ENCODE peak calls at places on chromosome 13, in eight cellular contexts. One of them, this sample, is unnamed.

GRCh38 chr13:106098778-106099177 is 436.7 kb downstream of the EFNB2 start:
- DNase-seq in PC-3: no peak
- DNase-seq in gastrocnemius medialis: no peak
- DNase-seq in thyroid gland: no peak
- DNase-seq in left ventricle myocardium inferior: no peak
- DNase-seq in progenitor cell of endocrine pancreas: no peak
- DNase-seq in ovary: no peak
- DNase-seq in MCF 10A: no peak
- DNase-seq in this sample: no peak

GRCh38 chr13:85798999-85799646 is at the start of gene SLITRK6:
- DNase-seq in PC-3: peak
- DNase-seq in thyroid gland: no peak
- DNase-seq in left ventricle myocardium inferior: no peak
- DNase-seq in ovary: no peak
- DNase-seq in gastrocnemius medialis: no peak
- DNase-seq in MCF 10A: peak
- DNase-seq in progenitor cell of endocrine pancreas: no peak
- DNase-seq in this sample: no peak

GRCh38 chr13:100646030-100646673 is 28.4 kb downstream of the TMTC4 start:
- DNase-seq in left ventricle myocardium inferior: no peak
- DNase-seq in gastrocnemius medialis: no peak
- DNase-seq in MCF 10A: peak
- DNase-seq in PC-3: peak
- DNase-seq in thyroid gland: peak
- DNase-seq in ovary: no peak
- DNase-seq in progenitor cell of endocrine pancreas: peak
- DNase-seq in this sample: no peak

GRCh38 chr13:42892760-42893159 is 99.3 kb downstream of the EPSTI1 start:
- DNase-seq in thyroid gland: no peak
- DNase-seq in ovary: no peak
- DNase-seq in progenitor cell of endocrine pancreas: no peak
- DNase-seq in gastrocnemius medialis: no peak
- DNase-seq in left ventricle myocardium inferior: no peak
- DNase-seq in MCF 10A: peak
- DNase-seq in PC-3: peak
- DNase-seq in this sample: no peak

GRCh38 chr13:101784313-101784712 is 331.8 kb downstream of the ITGBL1 start:
- DNase-seq in thyroid gland: no peak
- DNase-seq in ovary: no peak
- DNase-seq in gastrocnemius medialis: no peak
- DNase-seq in left ventricle myocardium inferior: no peak
- DNase-seq in MCF 10A: no peak
- DNase-seq in PC-3: no peak
- DNase-seq in progenitor cell of endocrine pancreas: no peak
- DNase-seq in this sample: no peak

GRCh38 chr13:101726681-101727080 is 274.2 kb downstream of the ITGBL1 start:
- DNase-seq in gastrocnemius medialis: no peak
- DNase-seq in ovary: no peak
- DNase-seq in PC-3: no peak
- DNase-seq in left ventricle myocardium inferior: no peak
- DNase-seq in thyroid gland: no peak
- DNase-seq in MCF 10A: no peak
- DNase-seq in progenitor cell of endocrine pancreas: no peak
- DNase-seq in this sample: no peak

GRCh38 chr13:113405481-113406300 is 41.8 kb upstream of the GRTP1 start:
- DNase-seq in left ventricle myocardium inferior: no peak
- DNase-seq in thyroid gland: no peak
- DNase-seq in MCF 10A: no peak
- DNase-seq in PC-3: no peak
- DNase-seq in gastrocnemius medialis: no peak
- DNase-seq in progenitor cell of endocrine pancreas: no peak
- DNase-seq in ovary: peak
- DNase-seq in this sample: no peak

GRCh38 chr13:66914155-66914554 is 316.0 kb downstream of the PCDH9 start:
- DNase-seq in thyroid gland: no peak
- DNase-seq in progenitor cell of endocrine pancreas: no peak
- DNase-seq in gastrocnemius medialis: no peak
- DNase-seq in MCF 10A: no peak
- DNase-seq in PC-3: no peak
- DNase-seq in left ventricle myocardium inferior: no peak
- DNase-seq in ovary: no peak
- DNase-seq in this sample: no peak

GRCh38 chr13:102399791-102400618 is 1.8 kb downstream of the FGF14 start:
- DNase-seq in progenitor cell of endocrine pancreas: no peak
- DNase-seq in thyroid gland: peak
- DNase-seq in ovary: no peak
- DNase-seq in gastrocnemius medialis: no peak
- DNase-seq in MCF 10A: no peak
- DNase-seq in PC-3: no peak
- DNase-seq in left ventricle myocardium inferior: peak
- DNase-seq in this sample: no peak

GRCh38 chr13:114025432-114026127 is 51.7 kb upstream of the C13orf46 start:
- DNase-seq in thyroid gland: no peak
- DNase-seq in progenitor cell of endocrine pancreas: no peak
- DNase-seq in PC-3: no peak
- DNase-seq in MCF 10A: no peak
- DNase-seq in gastrocnemius medialis: no peak
- DNase-seq in ovary: peak
- DNase-seq in left ventricle myocardium inferior: no peak
- DNase-seq in this sample: no peak

GRCh38 chr13:87147076-87147475 is 524.1 kb upstream of the SLITRK5 start:
- DNase-seq in thyroid gland: no peak
- DNase-seq in gastrocnemius medialis: no peak
- DNase-seq in ovary: no peak
- DNase-seq in PC-3: peak
- DNase-seq in progenitor cell of endocrine pancreas: no peak
- DNase-seq in MCF 10A: no peak
- DNase-seq in left ventricle myocardium inferior: no peak
- DNase-seq in this sample: no peak

GRCh38 chr13:48976677-48977625 is 1.2 kb downstream of the FNDC3A start:
- DNase-seq in PC-3: peak
- DNase-seq in MCF 10A: peak
- DNase-seq in thyroid gland: no peak
- DNase-seq in ovary: no peak
- DNase-seq in left ventricle myocardium inferior: no peak
- DNase-seq in gastrocnemius medialis: peak
- DNase-seq in progenitor cell of endocrine pancreas: no peak
- DNase-seq in this sample: no peak

GRCh38 chr13:95745752-95746151 is 68.8 kb downstream of the DNAJC3 start:
- DNase-seq in ovary: no peak
- DNase-seq in gastrocnemius medialis: no peak
- DNase-seq in progenitor cell of endocrine pancreas: no peak
- DNase-seq in thyroid gland: no peak
- DNase-seq in left ventricle myocardium inferior: no peak
- DNase-seq in PC-3: no peak
- DNase-seq in MCF 10A: no peak
- DNase-seq in this sample: no peak

GRCh38 chr13:94331281-94331680 is 148.2 kb downstream of the DCT start:
- DNase-seq in PC-3: no peak
- DNase-seq in left ventricle myocardium inferior: no peak
- DNase-seq in MCF 10A: no peak
- DNase-seq in ovary: no peak
- DNase-seq in thyroid gland: no peak
- DNase-seq in progenitor cell of endocrine pancreas: no peak
- DNase-seq in gastrocnemius medialis: no peak
- DNase-seq in this sample: no peak

GRCh38 chr13:41008349-41008980 is 10.7 kb downstream of the ELF1 start:
- DNase-seq in PC-3: peak
- DNase-seq in ovary: no peak
- DNase-seq in gastrocnemius medialis: no peak
- DNase-seq in thyroid gland: no peak
- DNase-seq in progenitor cell of endocrine pancreas: no peak
- DNase-seq in left ventricle myocardium inferior: no peak
- DNase-seq in MCF 10A: peak
- DNase-seq in this sample: no peak

GRCh38 chr13:46571189-46571901 is 18.4 kb downstream of the LRCH1 start:
- DNase-seq in left ventricle myocardium inferior: no peak
- DNase-seq in progenitor cell of endocrine pancreas: no peak
- DNase-seq in ovary: no peak
- DNase-seq in gastrocnemius medialis: no peak
- DNase-seq in MCF 10A: no peak
- DNase-seq in thyroid gland: peak
- DNase-seq in PC-3: no peak
- DNase-seq in this sample: no peak

GRCh38 chr13:95624020-95624419 is 20.5 kb downstream of the DZIP1 start:
- DNase-seq in PC-3: peak
- DNase-seq in gastrocnemius medialis: no peak
- DNase-seq in progenitor cell of endocrine pancreas: no peak
- DNase-seq in thyroid gland: no peak
- DNase-seq in left ventricle myocardium inferior: no peak
- DNase-seq in ovary: no peak
- DNase-seq in MCF 10A: peak
- DNase-seq in this sample: no peak

GRCh38 chr13:45121421-45121820 is 1.1 kb downstream of the GTF2F2 start:
- DNase-seq in left ventricle myocardium inferior: no peak
- DNase-seq in ovary: no peak
- DNase-seq in gastrocnemius medialis: no peak
- DNase-seq in progenitor cell of endocrine pancreas: no peak
- DNase-seq in thyroid gland: no peak
- DNase-seq in MCF 10A: peak
- DNase-seq in PC-3: peak
- DNase-seq in this sample: no peak

GRCh38 chr13:33817513-33817842 is 471 bp upstream of the RFC3 start:
- DNase-seq in progenitor cell of endocrine pancreas: no peak
- DNase-seq in gastrocnemius medialis: no peak
- DNase-seq in left ventricle myocardium inferior: no peak
- DNase-seq in MCF 10A: no peak
- DNase-seq in thyroid gland: no peak
- DNase-seq in ovary: no peak
- DNase-seq in PC-3: no peak
- DNase-seq in this sample: no peak

GRCh38 chr13:33816912-33817311 is 1.0 kb upstream of the RFC3 start:
- DNase-seq in left ventricle myocardium inferior: no peak
- DNase-seq in ovary: no peak
- DNase-seq in thyroid gland: no peak
- DNase-seq in gastrocnemius medialis: no peak
- DNase-seq in progenitor cell of endocrine pancreas: no peak
- DNase-seq in MCF 10A: no peak
- DNase-seq in PC-3: no peak
- DNase-seq in this sample: no peak

GRCh38 chr13:33815011-33815550 is 2.9 kb upstream of the RFC3 start:
- DNase-seq in ovary: no peak
- DNase-seq in left ventricle myocardium inferior: no peak
- DNase-seq in thyroid gland: no peak
- DNase-seq in PC-3: no peak
- DNase-seq in MCF 10A: no peak
- DNase-seq in gastrocnemius medialis: no peak
- DNase-seq in progenitor cell of endocrine pancreas: no peak
- DNase-seq in this sample: no peak

DNA sequence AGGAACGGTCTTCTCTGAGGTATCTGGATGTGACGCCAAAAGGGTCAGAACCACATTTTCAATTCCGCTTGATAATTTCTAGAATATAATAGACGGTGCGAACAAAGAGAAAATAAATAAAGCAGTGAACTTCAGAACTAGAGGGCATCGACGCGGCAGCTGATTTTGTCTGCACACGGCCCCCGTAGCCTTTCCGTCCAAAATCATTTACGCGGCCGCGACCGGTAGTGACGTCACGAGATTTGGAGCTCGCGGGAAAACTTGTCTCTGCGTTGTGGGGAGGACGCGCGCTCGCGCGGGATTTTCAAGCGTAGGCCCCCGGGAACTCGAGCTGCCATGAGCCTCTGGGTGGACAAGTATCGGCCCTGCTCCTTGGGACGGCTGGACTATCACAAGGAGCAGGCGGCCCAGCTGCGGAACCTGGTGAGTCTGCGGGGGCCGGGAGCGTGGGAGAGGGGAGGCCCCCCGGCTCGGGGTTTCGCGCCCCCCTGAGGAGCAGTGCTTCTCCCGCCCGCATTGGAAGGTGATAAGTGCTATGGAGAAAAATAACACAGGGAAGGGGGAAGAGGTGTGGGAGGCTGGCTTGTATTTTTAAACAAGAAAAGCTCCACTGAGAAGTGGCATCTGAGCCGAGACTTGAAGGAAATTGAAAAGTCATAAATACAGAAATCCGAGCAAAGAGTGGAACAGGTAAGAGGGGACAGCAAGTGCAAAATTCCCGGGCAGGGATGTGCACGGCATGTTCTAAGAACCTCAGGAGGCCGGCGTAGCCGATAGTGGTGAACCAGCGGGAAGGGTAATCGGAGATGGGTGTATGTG is at the start of gene RFC3:
- DNase-seq in progenitor cell of endocrine pancreas: peak
- DNase-seq in left ventricle myocardium inferior: peak
- DNase-seq in ovary: peak
- DNase-seq in MCF 10A: peak
- DNase-seq in gastrocnemius medialis: peak
- DNase-seq in thyroid gland: peak
- DNase-seq in PC-3: peak
- DNase-seq in this sample: peak
- TF ChIP-seq CTCF in progenitor cell of endocrine pancreas: no peak
- TF ChIP-seq CTCF in left ventricle myocardium inferior: no peak
- TF ChIP-seq CTCF in ovary: no peak
- TF ChIP-seq CTCF in MCF 10A: no peak
- TF ChIP-seq CTCF in gastrocnemius medialis: peak
- TF ChIP-seq CTCF in thyroid gland: no peak
- TF ChIP-seq CTCF in PC-3: no peak
- TF ChIP-seq CTCF in this sample: no peak

GRCh38 chr13:74794582-74794981 is 660.4 kb upstream of the KLF12 start:
- DNase-seq in progenitor cell of endocrine pancreas: no peak
- DNase-seq in MCF 10A: no peak
- DNase-seq in PC-3: no peak
- DNase-seq in thyroid gland: no peak
- DNase-seq in ovary: no peak
- DNase-seq in gastrocnemius medialis: no peak
- DNase-seq in left ventricle myocardium inferior: no peak
- DNase-seq in this sample: no peak
- TF ChIP-seq CTCF in progenitor cell of endocrine pancreas: no peak
- TF ChIP-seq CTCF in MCF 10A: no peak
- TF ChIP-seq CTCF in PC-3: no peak
- TF ChIP-seq CTCF in thyroid gland: no peak
- TF ChIP-seq CTCF in ovary: no peak
- TF ChIP-seq CTCF in gastrocnemius medialis: no peak
- TF ChIP-seq CTCF in left ventricle myocardium inferior: no peak
- TF ChIP-seq CTCF in this sample: peak

DNA sequence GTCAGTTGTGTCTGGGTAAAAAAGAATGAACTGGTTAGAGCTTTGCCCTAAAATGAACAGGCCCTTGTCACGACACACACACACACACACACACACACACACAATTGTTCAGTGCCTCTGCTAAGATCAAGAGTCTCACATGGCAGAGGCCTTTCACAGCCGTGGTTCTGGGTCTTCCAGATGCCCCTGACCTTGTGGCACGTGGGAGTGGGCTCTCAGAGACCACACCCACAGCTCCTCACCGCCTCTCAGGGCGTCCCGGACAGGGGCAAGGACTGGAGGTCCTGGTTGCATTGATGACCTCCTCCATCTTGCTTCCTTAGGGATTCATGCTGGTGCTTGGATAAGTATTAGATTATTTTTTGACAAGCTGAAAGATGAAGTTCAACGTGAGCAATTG is 101.0 kb downstream of the HSPH1 start:
- DNase-seq in left ventricle myocardium inferior: no peak
- DNase-seq in thyroid gland: no peak
- DNase-seq in MCF 10A: no peak
- DNase-seq in PC-3: no peak
- DNase-seq in gastrocnemius medialis: no peak
- DNase-seq in progenitor cell of endocrine pancreas: no peak
- DNase-seq in ovary: no peak
- DNase-seq in this sample: no peak
- TF ChIP-seq CTCF in left ventricle myocardium inferior: no peak
- TF ChIP-seq CTCF in thyroid gland: no peak
- TF ChIP-seq CTCF in MCF 10A: no peak
- TF ChIP-seq CTCF in PC-3: no peak
- TF ChIP-seq CTCF in gastrocnemius medialis: no peak
- TF ChIP-seq CTCF in progenitor cell of endocrine pancreas: no peak
- TF ChIP-seq CTCF in ovary: no peak
- TF ChIP-seq CTCF in this sample: no peak

GRCh38 chr13:21347753-21348318 is 111.3 kb downstream of the ZDHHC20 start:
- DNase-seq in PC-3: no peak
- DNase-seq in progenitor cell of endocrine pancreas: no peak
- DNase-seq in MCF 10A: no peak
- DNase-seq in gastrocnemius medialis: no peak
- DNase-seq in left ventricle myocardium inferior: no peak
- DNase-seq in thyroid gland: no peak
- DNase-seq in ovary: no peak
- DNase-seq in this sample: no peak
- TF ChIP-seq CTCF in PC-3: no peak
- TF ChIP-seq CTCF in progenitor cell of endocrine pancreas: no peak
- TF ChIP-seq CTCF in MCF 10A: no peak
- TF ChIP-seq CTCF in gastrocnemius medialis: no peak
- TF ChIP-seq CTCF in left ventricle myocardium inferior: no peak
- TF ChIP-seq CTCF in thyroid gland: no peak
- TF ChIP-seq CTCF in ovary: no peak
- TF ChIP-seq CTCF in this sample: no peak